ENCODE peak calls at places on chromosomes 6 and 20, in four cellular contexts. E is CD8-positive, alpha-beta T cell; S is neural progenitor cell; H is left ventricle myocardium inferior. Y is an unnamed sample. For H3K27me3, the result is how much of the 10 kb centered on the place peaks cover.

GRCh38 chr6:80173411-80173810 is 66.9 kb downstream of the BCKDHB start:
- DNase-seq in E (no peak), S (no peak), H (no peak), Y (no peak)

GRCh38 chr6:22765015-22765414 is 195.6 kb downstream of the HDGFL1 start:
- DNase-seq in E (no peak), S (no peak), H (no peak), Y (peak)

GRCh38 chr6:123022980-123023379 is 26.9 kb downstream of the CLVS2 start:
- DNase-seq in E (no peak), S (peak), H (no peak), Y (peak)

GRCh38 chr6:78947529-78947928 is 80.2 kb downstream of the IRAK1BP1 start:
- DNase-seq in E (no peak), S (no peak), H (no peak), Y (no peak)

GRCh38 chr20:13494019-13494418 is 144.7 kb downstream of the TASP1 start:
- DNase-seq in E (no peak), S (no peak), H (no peak), Y (peak)

GRCh38 chr20:31517373-31517772 is 3.1 kb downstream of the HM13 start:
- DNase-seq in E (no peak), S (peak), H (peak), Y (peak)

GRCh38 chr20:59171986-59172385 is 8.4 kb downstream of the ZNF831 start:
- DNase-seq in E (no peak), S (no peak), H (no peak), Y (no peak)

GRCh38 chr6:52016918-52017748 is 70.3 kb downstream of the PKHD1 start:
- DNase-seq in E (no peak), S (peak), H (no peak), Y (no peak)

GRCh38 chr6:77040566-77041195 is 422.6 kb downstream of the HTR1B start:
- DNase-seq in E (no peak), S (no peak), H (no peak), Y (peak)

GRCh38 chr6:160431231-160431630 is 83.1 kb downstream of the SLC22A3 start:
- DNase-seq in E (no peak), S (no peak), H (peak), Y (peak)

GRCh38 chr6:130412556-130413290 is 46.9 kb downstream of the TMEM200A start:
- DNase-seq in E (no peak), S (no peak), H (no peak), Y (no peak)

GRCh38 chr20:37643400-37643799 is 50.4 kb upstream of the CTNNBL1 start:
- DNase-seq in E (no peak), S (no peak), H (no peak), Y (no peak)

GRCh38 chr6:12572884-12573824 is 143.4 kb upstream of the PHACTR1 start:
- DNase-seq in E (no peak), S (no peak), H (no peak), Y (peak)

GRCh38 chr20:19815553-19815991 is 57.5 kb downstream of the RIN2 start:
- DNase-seq in E (no peak), S (no peak), H (no peak), Y (peak)

GRCh38 chr6:25792016-25792415 is 37.5 kb downstream of the SLC17A4 start:
- DNase-seq in E (no peak), S (no peak), H (no peak), Y (no peak)

GRCh38 chr6:16769131-16769985 is 8.1 kb upstream of the ATXN1 start:
- DNase-seq in E (peak), S (no peak), H (no peak), Y (peak)

GRCh38 chr6:134347916-134348805 is 30.2 kb upstream of the SGK1 start:
- DNase-seq in E (no peak), S (no peak), H (peak), Y (no peak)

GRCh38 chr20:1010659-1011058 is 8.5 kb upstream of the RSPO4 start:
- DNase-seq in E (no peak), S (no peak), H (no peak), Y (no peak)

GRCh38 chr20:50629675-50630055 is 61.7 kb downstream of the RIPOR3 start:
- DNase-seq in E (no peak), S (no peak), H (no peak), Y (no peak)

GRCh38 chr6:41768545-41769308 is 11.0 kb downstream of the FRS3 start:
- DNase-seq in E (no peak), S (no peak), H (no peak), Y (peak)

GRCh38 chr20:17742426-17743130 is 42.8 kb downstream of the BANF2 start:
- DNase-seq in E (no peak), S (no peak), H (no peak), Y (no peak)

GRCh38 chr6:18464176-18464575 is 77.0 kb downstream of the RNF144B start:
- DNase-seq in E (no peak), S (no peak), H (no peak), Y (no peak)

GRCh38 chr6:153231048-153231635 is 100.1 kb upstream of the RGS17 start:
- DNase-seq in E (peak), S (peak), H (peak), Y (peak)

GRCh38 chr20:63085087-63085861 is 78.5 kb upstream of the BHLHE23 start:
- DNase-seq in E (no peak), S (no peak), H (no peak), Y (no peak)

GRCh38 chr6:37020426-37021211 is 15.2 kb downstream of the FGD2 start:
- DNase-seq in E (no peak), S (no peak), H (no peak), Y (no peak)

GRCh38 chr20:22583773-22584629 is at the start of gene FOXA2:
- DNase-seq in E (no peak), S (peak), H (no peak), Y (peak)

GRCh38 chr6:111427341-111428116 is 55.5 kb downstream of the REV3L start:
- DNase-seq in E (no peak), S (no peak), H (no peak), Y (peak)

GRCh38 chr6:105836889-105837288 is 249.2 kb upstream of the PRDM1 start:
- DNase-seq in E (no peak), S (no peak), H (no peak), Y (peak)

GRCh38 chr6:16316741-16317251 is 78.4 kb downstream of the GMPR start:
- DNase-seq in E (no peak), S (peak), H (no peak), Y (peak)

DNA sequence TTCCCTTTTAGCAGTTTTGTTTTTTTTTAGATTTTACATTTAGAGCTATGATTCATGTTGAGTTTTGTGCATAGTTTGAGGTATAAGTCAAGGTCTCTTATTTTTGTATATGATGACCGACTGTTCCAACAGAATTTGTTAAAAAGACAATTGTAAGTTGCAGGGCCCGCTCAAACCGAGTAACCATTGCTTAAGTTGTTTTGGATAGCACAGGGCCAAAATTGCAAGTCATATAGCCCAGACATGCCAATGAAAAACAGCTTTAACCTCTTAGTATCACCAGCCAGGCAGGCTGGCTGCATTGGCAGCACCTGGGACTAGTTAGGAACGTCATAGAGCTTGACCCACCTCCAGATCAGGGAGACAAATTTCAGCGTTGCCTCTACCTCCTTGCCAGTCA is 47.3 kb downstream of the PFDN4 start:
- DNase-seq in E (no peak), S (no peak), H (no peak), Y (peak)
- H3K4me3 ChIP-seq in E (no peak), S (no peak), H (no peak), Y (no peak)

DNA sequence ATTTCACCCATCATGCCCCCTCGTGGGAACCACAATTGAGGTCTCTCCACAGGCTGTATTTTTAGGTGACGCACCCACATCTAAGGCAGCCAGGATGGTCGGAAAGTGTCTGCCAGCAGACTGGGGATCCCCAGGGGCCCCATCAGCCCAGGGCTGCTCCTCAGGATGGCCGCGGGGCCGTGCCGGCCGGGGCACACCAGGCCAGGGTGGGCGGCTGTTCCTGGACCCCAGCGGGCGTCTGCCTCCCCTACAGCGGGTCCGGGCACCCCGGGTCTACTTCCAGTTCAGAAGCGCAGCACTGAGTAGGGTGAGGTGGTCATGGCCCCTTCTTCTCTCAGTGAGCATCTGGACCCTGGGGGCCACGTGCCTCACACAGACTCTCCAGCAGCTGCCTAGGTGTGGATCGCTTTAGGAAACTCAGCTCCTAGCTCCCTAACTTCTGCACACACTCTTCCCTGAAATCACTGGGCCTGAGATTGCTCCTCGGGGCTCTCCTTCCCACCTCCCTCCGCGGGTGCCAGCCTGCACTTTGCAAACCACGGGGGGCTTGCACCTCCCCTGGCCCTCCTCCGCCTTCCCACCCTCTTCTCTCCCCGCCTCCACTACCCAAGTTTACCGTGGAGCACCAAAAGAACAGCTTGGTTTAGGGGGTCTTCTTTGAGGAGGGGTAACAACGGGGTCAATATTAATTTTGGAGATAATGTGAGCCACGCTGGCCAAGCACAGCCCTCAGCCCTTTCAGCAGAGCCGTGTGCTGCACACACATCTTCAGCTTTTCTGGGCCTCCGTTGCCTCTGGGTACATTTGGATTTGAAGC is 14.2 kb upstream of the FOXC1 start:
- DNase-seq in E (no peak), S (no peak), H (no peak), Y (no peak)
- H3K27me3 ChIP-seq in E (under half), S (under half), H (half or more), Y (under half)

DNA sequence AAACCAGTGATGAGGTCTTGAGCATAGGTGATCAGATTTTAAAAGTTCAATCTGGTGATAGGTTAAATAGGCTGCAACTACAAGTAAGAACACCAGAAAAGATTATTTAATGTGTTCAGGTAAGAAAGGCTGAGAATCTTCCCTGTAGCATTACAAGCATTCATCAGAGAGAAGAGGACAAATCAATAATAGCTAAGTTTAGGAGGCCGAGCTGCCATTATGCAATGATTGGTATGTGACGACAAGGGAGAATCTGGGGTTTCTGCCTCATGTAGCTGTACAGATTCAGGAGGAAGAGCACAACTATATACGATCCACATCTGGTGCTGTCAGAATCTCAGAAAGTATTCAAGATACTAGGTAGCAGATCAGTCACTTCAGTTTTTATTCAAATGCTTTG is 21.9 kb downstream of the MLIP start:
- DNase-seq in E (no peak), S (no peak), H (no peak), Y (no peak)
- TF ChIP-seq CTCF in E (no peak), S (no peak), H (no peak), Y (no peak)

GRCh38 chr6:29746846-29747687 is 23.8 kb downstream of the HLA-F start:
- DNase-seq in E (no peak), S (no peak), H (no peak), Y (no peak)
- H3K4me3 ChIP-seq in E (no peak), S (no peak), H (peak), Y (no peak)